ENCODE peak calls at places on chromosomes 1 and 21, in nine cellular contexts. J is kidney glomerular epithelial cell, Z is NCI-H1436, U is germinal center, C is brain microvascular endothelial cell, I is HL-60, H is A673, X is psoas muscle, O is AG08396. E is an unnamed sample.

GRCh38 chr1:162036156-162036555 is 12.5 kb upstream of the OLFML2B start:
- DNase-seq in O (no peak), C (no peak), J (no peak), I (no peak), H (no peak), X (no peak), U (no peak), Z (no peak), E (no peak)

GRCh38 chr1:155669233-155670162 is 19.1 kb downstream of the YY1AP1 start:
- DNase-seq in J (no peak), U (no peak), I (no peak), O (no peak), H (no peak), C (no peak), Z (no peak), X (no peak), E (no peak)

GRCh38 chr1:83033682-83034081 is 965.2 kb downstream of the TTLL7 start:
- DNase-seq in C (peak; percentile 36), O (no peak), J (peak; percentile 71), I (no peak), Z (no peak), X (no peak), H (peak; percentile 9), U (no peak), E (no peak)

GRCh38 chr1:93426183-93426582 is 21.7 kb upstream of the FNBP1L start:
- DNase-seq in X (no peak), Z (no peak), H (no peak), O (no peak), U (no peak), I (no peak), C (no peak), J (no peak), E (no peak)

GRCh38 chr1:12600880-12601633 is 17.0 kb downstream of the DHRS3 start:
- DNase-seq in O (no peak), I (no peak), C (no peak), X (peak; percentile 72), J (peak; percentile 31), U (peak; percentile 36), H (no peak), Z (peak; percentile 44), E (peak; percentile 18)

GRCh38 chr1:8848663-8849386 is 29.7 kb downstream of the ENO1 start:
- DNase-seq in H (peak; percentile 92), C (peak; percentile 78), U (peak; percentile 87), X (peak; percentile 98), J (peak; percentile 90), O (peak; percentile 94), Z (peak; percentile 74), I (peak; percentile 74), E (peak; percentile 56)

GRCh38 chr1:214966366-214966765 is 116.2 kb upstream of the KCNK2 start:
- DNase-seq in U (no peak), Z (no peak), O (peak; percentile 25), I (no peak), J (no peak), X (peak; percentile 67), C (no peak), H (no peak), E (no peak)

GRCh38 chr1:153961421-153961820 is 1.9 kb downstream of the SLC39A1 start:
- DNase-seq in U (no peak), X (no peak), O (no peak), Z (no peak), J (no peak), I (no peak), C (no peak), H (no peak), E (no peak)

GRCh38 chr1:211586538-211586937 is 7.6 kb upstream of the SLC30A1 start:
- DNase-seq in J (no peak), I (no peak), C (no peak), U (no peak), Z (no peak), H (no peak), X (no peak), O (no peak), E (no peak)

GRCh38 chr1:115832651-115833050 is 8.3 kb downstream of the NHLH2 start:
- DNase-seq in Z (no peak), O (no peak), X (no peak), U (no peak), C (no peak), H (no peak), J (no peak), I (no peak), E (no peak)

GRCh38 chr1:21651214-21652042 is 17.7 kb downstream of the RAP1GAP start:
- DNase-seq in J (no peak), H (peak; percentile 71), X (peak; percentile 44), I (no peak), C (no peak), U (peak; percentile 35), Z (peak; percentile 46), O (peak; percentile 64), E (peak; percentile 20)

GRCh38 chr1:1419812-1420653 is 1.0 kb downstream of the ANKRD65 start:
- DNase-seq in J (no peak), I (no peak), O (peak; percentile 75), X (peak; percentile 63), Z (no peak), H (no peak), U (peak; percentile 3), C (no peak), E (no peak)

GRCh38 chr1:43634729-43635128 is 15.2 kb upstream of the KDM4A start:
- DNase-seq in I (no peak), J (no peak), U (no peak), H (no peak), C (no peak), Z (no peak), O (no peak), X (no peak), E (no peak)

GRCh38 chr21:25127007-25127406 is 480.3 kb downstream of the MRPL39 start:
- DNase-seq in J (no peak), H (no peak), I (no peak), U (no peak), O (no peak), C (no peak), X (no peak), Z (no peak), E (no peak)

GRCh38 chr1:92240034-92240433 is 22.3 kb downstream of the C1orf146 start:
- DNase-seq in H (no peak), O (no peak), Z (no peak), U (no peak), C (no peak), I (no peak), J (no peak), X (no peak), E (no peak)

GRCh38 chr1:25549273-25550154 is 6.1 kb downstream of the LDLRAP1 start:
- DNase-seq in U (peak; percentile 70), C (peak; percentile 43), X (peak; percentile 80), H (no peak), Z (peak; percentile 46), J (peak; percentile 65), O (no peak), I (peak; percentile 94), E (peak; percentile 68)

GRCh38 chr1:211581521-211581920 is 2.6 kb upstream of the SLC30A1 start:
- DNase-seq in O (peak; percentile 59), C (no peak), X (no peak), H (no peak), J (no peak), U (no peak), Z (no peak), I (no peak), E (no peak)

GRCh38 chr21:28419110-28419509 is 573.6 kb downstream of the LTN1 start:
- DNase-seq in U (no peak), Z (no peak), X (no peak), C (peak; percentile 52), I (no peak), O (peak; percentile 46), J (no peak), H (no peak), E (no peak)

GRCh38 chr1:234322097-234322496 is 51.2 kb upstream of the COA6 start:
- DNase-seq in H (no peak), Z (no peak), X (no peak), O (no peak), J (no peak), I (no peak), C (no peak), U (no peak), E (no peak)

GRCh38 chr1:229238674-229239415 is 32.1 kb upstream of the RAB4A start:
- DNase-seq in X (peak; percentile 53), U (no peak), J (no peak), O (peak; percentile 49), Z (no peak), H (no peak), I (no peak), C (no peak), E (no peak)

GRCh38 chr21:38938343-38938742 is 132.6 kb downstream of the ETS2 start:
- DNase-seq in I (no peak), J (no peak), O (peak; percentile 44), X (no peak), Z (peak; percentile 33), H (peak; percentile 10), C (peak; percentile 36), U (no peak), E (peak; percentile 70)

GRCh38 chr21:34180826-34181359 is 107.5 kb downstream of the MRPS6 start:
- DNase-seq in J (no peak), C (no peak), U (no peak), O (no peak), I (no peak), X (no peak), H (no peak), Z (no peak), E (no peak)

GRCh38 chr1:150575518-150576366 is 3.7 kb downstream of the MCL1 start:
- DNase-seq in C (no peak), I (no peak), Z (no peak), J (no peak), X (no peak), O (no peak), U (no peak), H (no peak), E (no peak)

GRCh38 chr1:17605582-17606344 is 66.3 kb downstream of the ARHGEF10L start:
- DNase-seq in I (no peak), H (no peak), J (no peak), Z (no peak), O (no peak), C (peak; percentile 31), U (no peak), X (no peak), E (no peak)

GRCh38 chr1:147560756-147561472 is 19.6 kb downstream of the BCL9 start:
- DNase-seq in I (no peak), J (no peak), H (no peak), O (no peak), X (no peak), C (no peak), U (no peak), Z (no peak), E (no peak)

GRCh38 chr1:8847990-8848389 is 30.5 kb downstream of the ENO1 start:
- DNase-seq in H (no peak), O (no peak), J (no peak), I (no peak), X (no peak), C (no peak), U (no peak), Z (no peak), E (no peak)

GRCh38 chr1:99681583-99681982 is 35.7 kb downstream of the PALMD start:
- DNase-seq in U (no peak), H (peak; percentile 52), Z (no peak), C (peak; percentile 27), X (no peak), O (no peak), I (no peak), J (no peak), E (no peak)

GRCh38 chr1:224727851-224728250 is 111.7 kb downstream of the CNIH3 start:
- DNase-seq in J (no peak), U (no peak), O (no peak), X (no peak), H (no peak), I (no peak), Z (no peak), C (no peak), E (no peak)

GRCh38 chr1:36766481-36766880 is 267.8 kb downstream of the GRIK3 start:
- DNase-seq in I (no peak), J (no peak), Z (no peak), U (no peak), C (no peak), X (no peak), O (no peak), H (no peak), E (no peak)

GRCh38 chr1:95021794-95022193 is 51.0 kb downstream of the ALG14 start:
- DNase-seq in J (no peak), Z (no peak), H (no peak), U (no peak), C (no peak), O (no peak), X (no peak), I (no peak), E (no peak)

GRCh38 chr1:37946703-37947360 is at the start of gene INPP5B:
- DNase-seq in H (peak; percentile 88), C (peak; percentile 90), I (peak; percentile 90), O (peak; percentile 93), X (peak; percentile 94), Z (no peak), J (peak; percentile 51), U (peak; percentile 90), E (peak; percentile 68)